ENCODE peak calls at places on chromosome 18, in seven cellular contexts. One of them, this sample, is unnamed.

GRCh38 chr18:70072678-70073077 is 125.0 kb upstream of the CD226 start:
- DNase-seq in AG09309: no peak
- DNase-seq in cardiac muscle cell: peak
- DNase-seq in pancreas: no peak
- DNase-seq in CD4-positive, alpha-beta T cell: no peak
- DNase-seq in heart left ventricle: no peak
- DNase-seq in spleen: no peak
- DNase-seq in this sample: no peak

GRCh38 chr18:61628085-61628484 is 264.7 kb downstream of the RNF152 start:
- DNase-seq in pancreas: no peak
- DNase-seq in AG09309: no peak
- DNase-seq in CD4-positive, alpha-beta T cell: no peak
- DNase-seq in spleen: no peak
- DNase-seq in cardiac muscle cell: no peak
- DNase-seq in heart left ventricle: no peak
- DNase-seq in this sample: no peak

GRCh38 chr18:44130365-44130942 is 550.2 kb upstream of the SETBP1 start:
- DNase-seq in CD4-positive, alpha-beta T cell: no peak
- DNase-seq in AG09309: no peak
- DNase-seq in spleen: no peak
- DNase-seq in pancreas: no peak
- DNase-seq in cardiac muscle cell: peak
- DNase-seq in heart left ventricle: no peak
- DNase-seq in this sample: peak

GRCh38 chr18:59938686-59939085 is 38.9 kb downstream of the PMAIP1 start:
- DNase-seq in heart left ventricle: no peak
- DNase-seq in cardiac muscle cell: no peak
- DNase-seq in AG09309: no peak
- DNase-seq in pancreas: no peak
- DNase-seq in spleen: no peak
- DNase-seq in CD4-positive, alpha-beta T cell: no peak
- DNase-seq in this sample: no peak

GRCh38 chr18:986071-986470 is 81.4 kb downstream of the ADCYAP1 start:
- DNase-seq in AG09309: no peak
- DNase-seq in cardiac muscle cell: no peak
- DNase-seq in heart left ventricle: no peak
- DNase-seq in pancreas: no peak
- DNase-seq in CD4-positive, alpha-beta T cell: no peak
- DNase-seq in spleen: no peak
- DNase-seq in this sample: no peak

GRCh38 chr18:70421471-70421870 is 132.6 kb downstream of the SOCS6 start:
- DNase-seq in pancreas: no peak
- DNase-seq in spleen: no peak
- DNase-seq in CD4-positive, alpha-beta T cell: no peak
- DNase-seq in cardiac muscle cell: no peak
- DNase-seq in heart left ventricle: no peak
- DNase-seq in AG09309: no peak
- DNase-seq in this sample: no peak

GRCh38 chr18:3827236-3827635 is 377.3 kb downstream of the TGIF1 start:
- DNase-seq in CD4-positive, alpha-beta T cell: no peak
- DNase-seq in AG09309: no peak
- DNase-seq in heart left ventricle: no peak
- DNase-seq in pancreas: no peak
- DNase-seq in spleen: no peak
- DNase-seq in cardiac muscle cell: peak
- DNase-seq in this sample: no peak

GRCh38 chr18:59994357-59994756 is 94.6 kb downstream of the PMAIP1 start:
- DNase-seq in cardiac muscle cell: peak
- DNase-seq in CD4-positive, alpha-beta T cell: no peak
- DNase-seq in AG09309: no peak
- DNase-seq in heart left ventricle: no peak
- DNase-seq in pancreas: no peak
- DNase-seq in spleen: no peak
- DNase-seq in this sample: no peak

GRCh38 chr18:78558948-78559347 is 420.7 kb upstream of the SALL3 start:
- DNase-seq in CD4-positive, alpha-beta T cell: no peak
- DNase-seq in cardiac muscle cell: no peak
- DNase-seq in pancreas: no peak
- DNase-seq in spleen: no peak
- DNase-seq in AG09309: no peak
- DNase-seq in heart left ventricle: no peak
- DNase-seq in this sample: no peak

GRCh38 chr18:69233465-69234054 is 167.1 kb upstream of the DOK6 start:
- DNase-seq in heart left ventricle: no peak
- DNase-seq in AG09309: no peak
- DNase-seq in cardiac muscle cell: peak
- DNase-seq in pancreas: no peak
- DNase-seq in CD4-positive, alpha-beta T cell: no peak
- DNase-seq in spleen: no peak
- DNase-seq in this sample: no peak

GRCh38 chr18:69774831-69775230 is 172.8 kb downstream of the CD226 start:
- DNase-seq in spleen: no peak
- DNase-seq in pancreas: no peak
- DNase-seq in cardiac muscle cell: peak
- DNase-seq in AG09309: peak
- DNase-seq in heart left ventricle: no peak
- DNase-seq in CD4-positive, alpha-beta T cell: no peak
- DNase-seq in this sample: no peak

GRCh38 chr18:40355701-40356100 is 1599.3 kb upstream of the PIK3C3 start:
- DNase-seq in cardiac muscle cell: peak
- DNase-seq in pancreas: no peak
- DNase-seq in spleen: no peak
- DNase-seq in heart left ventricle: no peak
- DNase-seq in AG09309: no peak
- DNase-seq in CD4-positive, alpha-beta T cell: no peak
- DNase-seq in this sample: no peak

GRCh38 chr18:48575301-48575657 is 36.4 kb downstream of the CTIF start:
- DNase-seq in cardiac muscle cell: no peak
- DNase-seq in spleen: no peak
- DNase-seq in heart left ventricle: no peak
- DNase-seq in pancreas: no peak
- DNase-seq in CD4-positive, alpha-beta T cell: no peak
- DNase-seq in AG09309: no peak
- DNase-seq in this sample: no peak

GRCh38 chr18:48541026-48541746 is 2.4 kb downstream of the CTIF start:
- DNase-seq in cardiac muscle cell: peak
- DNase-seq in spleen: peak
- DNase-seq in heart left ventricle: peak
- DNase-seq in CD4-positive, alpha-beta T cell: no peak
- DNase-seq in AG09309: peak
- DNase-seq in pancreas: peak
- DNase-seq in this sample: peak

GRCh38 chr18:11885278-11885991 is 22.7 kb downstream of the MPPE1 start:
- DNase-seq in pancreas: no peak
- DNase-seq in CD4-positive, alpha-beta T cell: no peak
- DNase-seq in heart left ventricle: no peak
- DNase-seq in spleen: no peak
- DNase-seq in cardiac muscle cell: no peak
- DNase-seq in AG09309: no peak
- DNase-seq in this sample: no peak

GRCh38 chr18:35241523-35241804 is 630 bp downstream of the ZNF397 start:
- DNase-seq in cardiac muscle cell: no peak
- DNase-seq in CD4-positive, alpha-beta T cell: no peak
- DNase-seq in spleen: no peak
- DNase-seq in AG09309: no peak
- DNase-seq in pancreas: no peak
- DNase-seq in heart left ventricle: no peak
- DNase-seq in this sample: no peak

GRCh38 chr18:33761363-33761762 is 183.3 kb downstream of the ASXL3 start:
- DNase-seq in AG09309: no peak
- DNase-seq in pancreas: no peak
- DNase-seq in cardiac muscle cell: peak
- DNase-seq in spleen: no peak
- DNase-seq in heart left ventricle: no peak
- DNase-seq in CD4-positive, alpha-beta T cell: no peak
- DNase-seq in this sample: no peak

GRCh38 chr18:58581265-58581664 is 47.6 kb downstream of the ALPK2 start:
- DNase-seq in pancreas: no peak
- DNase-seq in CD4-positive, alpha-beta T cell: no peak
- DNase-seq in AG09309: peak
- DNase-seq in spleen: no peak
- DNase-seq in heart left ventricle: no peak
- DNase-seq in cardiac muscle cell: peak
- DNase-seq in this sample: no peak
- TF ChIP-seq CTCF in pancreas: no peak
- TF ChIP-seq CTCF in CD4-positive, alpha-beta T cell: no peak
- TF ChIP-seq CTCF in AG09309: peak
- TF ChIP-seq CTCF in spleen: no peak
- TF ChIP-seq CTCF in heart left ventricle: no peak
- TF ChIP-seq CTCF in cardiac muscle cell: peak
- TF ChIP-seq CTCF in this sample: no peak

DNA sequence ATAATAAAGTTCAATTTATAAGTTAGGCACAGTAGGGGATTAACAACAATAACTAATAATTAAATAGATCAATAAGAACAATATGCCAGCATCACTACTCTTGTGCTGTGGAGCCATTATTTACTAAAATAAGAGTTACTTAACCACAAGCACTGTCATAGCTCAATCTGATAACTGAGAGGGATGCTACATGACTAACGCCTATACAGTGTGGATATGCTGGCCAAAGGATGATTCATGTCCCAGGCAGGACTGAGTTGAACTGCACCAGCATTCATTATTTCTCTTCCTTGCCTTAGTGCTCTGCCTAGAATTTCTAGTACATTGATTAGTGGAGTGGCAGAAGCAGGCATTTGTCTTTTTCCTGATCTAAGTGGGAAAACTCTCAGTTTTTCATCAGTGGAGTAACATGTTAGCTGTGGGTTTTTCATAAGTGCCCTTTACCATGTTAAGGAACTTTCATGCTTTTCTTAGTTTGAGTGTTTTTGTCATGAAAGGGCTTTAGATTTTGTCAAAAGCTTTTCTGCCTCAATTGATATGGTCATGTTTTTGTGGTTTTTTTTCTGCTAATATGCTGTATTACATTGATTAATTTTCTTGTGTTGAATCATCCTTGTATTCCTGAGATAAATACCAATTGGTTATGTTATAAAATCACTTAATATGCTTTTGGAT is 21.7 kb downstream of the KIAA1328 start:
- DNase-seq in AG09309: peak
- DNase-seq in spleen: no peak
- DNase-seq in heart left ventricle: no peak
- DNase-seq in pancreas: no peak
- DNase-seq in cardiac muscle cell: peak
- DNase-seq in CD4-positive, alpha-beta T cell: no peak
- DNase-seq in this sample: no peak
- TF ChIP-seq CTCF in AG09309: no peak
- TF ChIP-seq CTCF in spleen: no peak
- TF ChIP-seq CTCF in heart left ventricle: no peak
- TF ChIP-seq CTCF in pancreas: no peak
- TF ChIP-seq CTCF in cardiac muscle cell: no peak
- TF ChIP-seq CTCF in CD4-positive, alpha-beta T cell: no peak
- TF ChIP-seq CTCF in this sample: no peak

DNA sequence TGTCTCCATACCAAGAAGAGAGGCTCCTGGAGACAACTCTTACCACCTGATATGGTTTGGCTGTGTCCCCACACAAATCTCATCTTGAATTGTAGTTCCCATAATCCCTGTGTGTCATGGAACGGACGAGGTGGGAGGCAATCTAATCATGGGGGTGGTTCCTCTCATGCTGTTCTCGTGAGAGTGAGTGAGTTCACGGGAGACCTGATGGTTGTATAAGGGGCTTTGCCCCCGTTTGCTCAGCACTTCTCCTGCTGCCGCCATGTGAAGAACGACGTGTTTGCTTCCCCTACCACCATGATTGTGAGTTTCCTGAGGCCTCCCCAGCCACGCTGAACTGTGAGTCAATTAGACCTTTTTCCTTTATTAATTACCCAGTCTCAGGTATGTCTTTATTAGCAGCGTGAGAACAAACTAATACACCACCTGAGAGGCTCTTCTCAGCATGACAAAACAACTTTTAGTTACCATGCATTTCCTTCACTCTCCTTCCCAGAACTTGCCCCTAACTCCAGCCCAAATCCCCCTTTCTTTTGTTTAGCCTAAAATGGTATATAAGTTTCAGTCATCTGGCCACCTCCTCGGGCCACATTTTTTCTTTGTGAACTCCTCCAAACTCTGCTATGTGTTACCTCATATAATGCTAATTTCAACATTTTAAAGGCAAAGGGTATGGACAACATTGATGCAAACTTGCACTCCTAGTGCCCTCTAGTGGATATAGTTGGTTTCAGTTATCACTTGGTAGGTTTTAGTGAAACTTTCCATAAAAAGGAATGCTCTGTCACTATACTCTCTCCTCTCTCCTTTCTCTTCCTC is 58.6 kb upstream of the SLC25A52 start:
- DNase-seq in cardiac muscle cell: peak
- DNase-seq in pancreas: no peak
- DNase-seq in spleen: no peak
- DNase-seq in CD4-positive, alpha-beta T cell: no peak
- DNase-seq in AG09309: peak
- DNase-seq in heart left ventricle: no peak
- DNase-seq in this sample: no peak
- TF ChIP-seq CTCF in cardiac muscle cell: peak
- TF ChIP-seq CTCF in pancreas: peak
- TF ChIP-seq CTCF in spleen: peak
- TF ChIP-seq CTCF in CD4-positive, alpha-beta T cell: peak
- TF ChIP-seq CTCF in AG09309: peak
- TF ChIP-seq CTCF in heart left ventricle: peak
- TF ChIP-seq CTCF in this sample: peak

GRCh38 chr18:50042611-50043010 is 152.3 kb downstream of the MYO5B start:
- DNase-seq in spleen: no peak
- DNase-seq in AG09309: no peak
- DNase-seq in cardiac muscle cell: no peak
- DNase-seq in CD4-positive, alpha-beta T cell: no peak
- DNase-seq in pancreas: no peak
- DNase-seq in heart left ventricle: no peak
- DNase-seq in this sample: no peak

GRCh38 chr18:50038448-50038847 is 156.5 kb downstream of the MYO5B start:
- DNase-seq in AG09309: no peak
- DNase-seq in CD4-positive, alpha-beta T cell: no peak
- DNase-seq in cardiac muscle cell: peak
- DNase-seq in pancreas: no peak
- DNase-seq in spleen: no peak
- DNase-seq in heart left ventricle: no peak
- DNase-seq in this sample: no peak

GRCh38 chr18:50045126-50045525 is 149.8 kb downstream of the MYO5B start:
- DNase-seq in cardiac muscle cell: peak
- DNase-seq in heart left ventricle: no peak
- DNase-seq in CD4-positive, alpha-beta T cell: no peak
- DNase-seq in AG09309: no peak
- DNase-seq in pancreas: no peak
- DNase-seq in spleen: no peak
- DNase-seq in this sample: no peak

GRCh38 chr18:50039736-50040135 is 155.2 kb downstream of the MYO5B start:
- DNase-seq in pancreas: no peak
- DNase-seq in AG09309: no peak
- DNase-seq in CD4-positive, alpha-beta T cell: no peak
- DNase-seq in heart left ventricle: no peak
- DNase-seq in spleen: no peak
- DNase-seq in cardiac muscle cell: no peak
- DNase-seq in this sample: no peak

DNA sequence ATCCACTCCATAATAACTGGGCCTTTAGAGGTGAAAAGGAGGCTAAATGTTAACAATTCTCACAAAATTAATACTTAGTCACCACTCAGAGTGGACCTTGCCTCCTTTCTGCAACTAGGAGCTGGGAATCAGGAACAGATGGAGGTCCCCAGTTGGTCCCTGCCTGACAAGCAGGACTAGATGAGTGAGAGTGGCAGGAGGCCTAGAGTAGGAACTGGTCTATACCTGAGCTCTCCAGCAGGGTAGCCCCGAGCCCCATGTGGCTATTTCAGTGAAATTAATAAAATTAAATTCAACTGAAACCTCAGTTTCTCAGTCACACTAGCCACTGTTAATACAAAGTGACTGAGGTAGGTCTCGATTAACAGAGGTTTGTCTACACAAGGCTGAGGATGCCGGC is 150.5 kb downstream of the MYO5B start:
- DNase-seq in cardiac muscle cell: no peak
- DNase-seq in AG09309: no peak
- DNase-seq in CD4-positive, alpha-beta T cell: no peak
- DNase-seq in pancreas: no peak
- DNase-seq in heart left ventricle: no peak
- DNase-seq in spleen: no peak
- DNase-seq in this sample: no peak
- TF ChIP-seq CTCF in cardiac muscle cell: no peak
- TF ChIP-seq CTCF in AG09309: no peak
- TF ChIP-seq CTCF in CD4-positive, alpha-beta T cell: no peak
- TF ChIP-seq CTCF in pancreas: no peak
- TF ChIP-seq CTCF in heart left ventricle: no peak
- TF ChIP-seq CTCF in spleen: no peak
- TF ChIP-seq CTCF in this sample: peak